ENCODE peak calls at places on chromosomes 11 and 22, in five cellular contexts. W is NCI-H2081, G is MV-4-11, O is PC-3, Y is cardiac muscle cell. Z is an unnamed sample.

GRCh38 chr11:44621784-44622183 is 56.3 kb downstream of the CD82 start:
- DNase-seq in W (no peak), G (peak), O (no peak), Y (no peak), Z (no peak)

GRCh38 chr11:63553759-63554158 is 9.4 kb downstream of the PLAAT2 start:
- DNase-seq in W (no peak), G (peak), O (peak), Y (no peak), Z (no peak)

GRCh38 chr11:135073444-135073843 is 661.4 kb upstream of the B3GAT1 start:
- DNase-seq in W (no peak), G (no peak), O (no peak), Y (no peak), Z (no peak)

GRCh38 chr11:15871904-15872303 is 484.4 kb downstream of the SOX6 start:
- DNase-seq in W (no peak), G (no peak), O (no peak), Y (no peak), Z (no peak)

GRCh38 chr22:19892925-19893324 is 38.3 kb upstream of the GNB1L start:
- DNase-seq in W (no peak), G (no peak), O (no peak), Y (no peak), Z (no peak)

GRCh38 chr11:62554377-62554776 is 7.8 kb upstream of the AHNAK start:
- DNase-seq in W (no peak), G (peak), O (no peak), Y (no peak), Z (no peak)

GRCh38 chr11:86954288-86955110 is 696 bp downstream of the FZD4 start:
- DNase-seq in W (peak), G (no peak), O (no peak), Y (peak), Z (peak)

GRCh38 chr22:47018010-47018910 is 255.8 kb downstream of the TBC1D22A start:
- DNase-seq in W (no peak), G (no peak), O (no peak), Y (no peak), Z (no peak)

GRCh38 chr22:48707749-48708557 is 1119.7 kb downstream of the BRD1 start:
- DNase-seq in W (no peak), G (no peak), O (no peak), Y (no peak), Z (no peak)

GRCh38 chr11:130209128-130209932 is 49.7 kb downstream of the ST14 start:
- DNase-seq in W (no peak), G (no peak), O (no peak), Y (no peak), Z (no peak)

GRCh38 chr22:28909375-28909774 is 26.0 kb downstream of the ZNRF3 start:
- DNase-seq in W (no peak), G (no peak), O (no peak), Y (no peak), Z (no peak)

GRCh38 chr22:24553597-24554315 is 1.2 kb downstream of the GUCD1 start:
- DNase-seq in W (no peak), G (peak), O (no peak), Y (no peak), Z (peak)

GRCh38 chr11:503179-503981 is 3.7 kb downstream of the RNH1 start:
- DNase-seq in W (no peak), G (peak), O (no peak), Y (no peak), Z (peak)

GRCh38 chr11:26820739-26821138 is 98.9 kb upstream of the SLC5A12 start:
- DNase-seq in W (no peak), G (no peak), O (no peak), Y (no peak), Z (peak)

Z was measured in RWPE1.